ENCODE peak calls at places on chromosomes 6 and 20, in six cellular contexts. One of them, this sample, is unnamed.
A peak's percentile ranks its signal among the peaks of the same experiment; 100 is the strongest.

GRCh38 chr20:33693741-33694645 is 7.8 kb upstream of the E2F1 start:
- DNase-seq in pancreas: no peak
- DNase-seq in fibroblast of mammary gland: no peak
- DNase-seq in kidney: no peak
- DNase-seq in fibroblast of villous mesenchyme: no peak
- DNase-seq in fibroblast of pulmonary artery: no peak
- DNase-seq in this sample: no peak

GRCh38 chr20:8461186-8461585 is 329.1 kb downstream of the PLCB1 start:
- DNase-seq in pancreas: no peak
- DNase-seq in fibroblast of mammary gland: no peak
- DNase-seq in kidney: no peak
- DNase-seq in fibroblast of villous mesenchyme: no peak
- DNase-seq in fibroblast of pulmonary artery: no peak
- DNase-seq in this sample: no peak

GRCh38 chr6:24996145-24996836 is 60.5 kb upstream of the RIPOR2 start:
- DNase-seq in pancreas: no peak
- DNase-seq in fibroblast of mammary gland: no peak
- DNase-seq in kidney: no peak
- DNase-seq in fibroblast of villous mesenchyme: no peak
- DNase-seq in fibroblast of pulmonary artery: no peak
- DNase-seq in this sample: no peak

GRCh38 chr20:44702776-44703175 is 12.4 kb upstream of the CCN5 start:
- DNase-seq in pancreas: peak; percentile 25
- DNase-seq in fibroblast of mammary gland: peak; percentile 98
- DNase-seq in kidney: peak; percentile 93
- DNase-seq in fibroblast of villous mesenchyme: peak; percentile 98
- DNase-seq in fibroblast of pulmonary artery: peak; percentile 95
- DNase-seq in this sample: peak; percentile 95

GRCh38 chr20:62832951-62833391 is 16.1 kb downstream of the COL9A3 start:
- DNase-seq in pancreas: no peak
- DNase-seq in fibroblast of mammary gland: no peak
- DNase-seq in kidney: peak; percentile 79
- DNase-seq in fibroblast of villous mesenchyme: no peak
- DNase-seq in fibroblast of pulmonary artery: no peak
- DNase-seq in this sample: no peak

GRCh38 chr20:1005452-1006027 is 3.4 kb upstream of the RSPO4 start:
- DNase-seq in pancreas: peak; percentile 9
- DNase-seq in fibroblast of mammary gland: peak; percentile 24
- DNase-seq in kidney: no peak
- DNase-seq in fibroblast of villous mesenchyme: peak; percentile 8
- DNase-seq in fibroblast of pulmonary artery: peak; percentile 26
- DNase-seq in this sample: no peak

GRCh38 chr6:89483111-89483720 is 50.3 kb downstream of the ANKRD6 start:
- DNase-seq in pancreas: peak; percentile 11
- DNase-seq in fibroblast of mammary gland: no peak
- DNase-seq in kidney: no peak
- DNase-seq in fibroblast of villous mesenchyme: no peak
- DNase-seq in fibroblast of pulmonary artery: peak; percentile 11
- DNase-seq in this sample: no peak

GRCh38 chr20:3072530-3073250 is 1.3 kb downstream of the OXT start:
- DNase-seq in pancreas: no peak
- DNase-seq in fibroblast of mammary gland: no peak
- DNase-seq in kidney: peak; percentile 68
- DNase-seq in fibroblast of villous mesenchyme: no peak
- DNase-seq in fibroblast of pulmonary artery: no peak
- DNase-seq in this sample: no peak

GRCh38 chr20:10621159-10621558 is 52.6 kb downstream of the JAG1 start:
- DNase-seq in pancreas: no peak
- DNase-seq in fibroblast of mammary gland: no peak
- DNase-seq in kidney: no peak
- DNase-seq in fibroblast of villous mesenchyme: no peak
- DNase-seq in fibroblast of pulmonary artery: no peak
- DNase-seq in this sample: no peak

GRCh38 chr20:10625641-10626040 is 48.2 kb downstream of the JAG1 start:
- DNase-seq in pancreas: no peak
- DNase-seq in fibroblast of mammary gland: no peak
- DNase-seq in kidney: no peak
- DNase-seq in fibroblast of villous mesenchyme: peak; percentile 44
- DNase-seq in fibroblast of pulmonary artery: no peak
- DNase-seq in this sample: no peak

GRCh38 chr20:10619427-10619826 is 54.4 kb downstream of the JAG1 start:
- DNase-seq in pancreas: no peak
- DNase-seq in fibroblast of mammary gland: peak; percentile 97
- DNase-seq in kidney: no peak
- DNase-seq in fibroblast of villous mesenchyme: peak; percentile 96
- DNase-seq in fibroblast of pulmonary artery: peak; percentile 91
- DNase-seq in this sample: peak; percentile 93

GRCh38 chr20:10626896-10627295 is 46.9 kb downstream of the JAG1 start:
- DNase-seq in pancreas: no peak
- DNase-seq in fibroblast of mammary gland: peak; percentile 59
- DNase-seq in kidney: no peak
- DNase-seq in fibroblast of villous mesenchyme: no peak
- DNase-seq in fibroblast of pulmonary artery: peak; percentile 82
- DNase-seq in this sample: no peak

GRCh38 chr20:10622657-10623418 is 51.0 kb downstream of the JAG1 start:
- DNase-seq in pancreas: no peak
- DNase-seq in fibroblast of mammary gland: peak; percentile 83
- DNase-seq in kidney: peak; percentile 52
- DNase-seq in fibroblast of villous mesenchyme: peak; percentile 87
- DNase-seq in fibroblast of pulmonary artery: peak; percentile 77
- DNase-seq in this sample: peak; percentile 83
- H3K4me3 ChIP-seq in pancreas: no peak overlapping the region
- H3K4me3 ChIP-seq in fibroblast of mammary gland: no peak overlapping the region
- H3K4me3 ChIP-seq in kidney: no peak overlapping the region
- H3K4me3 ChIP-seq in fibroblast of villous mesenchyme: peak overlapping the region; percentile 33
- H3K4me3 ChIP-seq in fibroblast of pulmonary artery: peak overlapping the region; percentile 33
- H3K4me3 ChIP-seq in this sample: no peak overlapping the region

DNA sequence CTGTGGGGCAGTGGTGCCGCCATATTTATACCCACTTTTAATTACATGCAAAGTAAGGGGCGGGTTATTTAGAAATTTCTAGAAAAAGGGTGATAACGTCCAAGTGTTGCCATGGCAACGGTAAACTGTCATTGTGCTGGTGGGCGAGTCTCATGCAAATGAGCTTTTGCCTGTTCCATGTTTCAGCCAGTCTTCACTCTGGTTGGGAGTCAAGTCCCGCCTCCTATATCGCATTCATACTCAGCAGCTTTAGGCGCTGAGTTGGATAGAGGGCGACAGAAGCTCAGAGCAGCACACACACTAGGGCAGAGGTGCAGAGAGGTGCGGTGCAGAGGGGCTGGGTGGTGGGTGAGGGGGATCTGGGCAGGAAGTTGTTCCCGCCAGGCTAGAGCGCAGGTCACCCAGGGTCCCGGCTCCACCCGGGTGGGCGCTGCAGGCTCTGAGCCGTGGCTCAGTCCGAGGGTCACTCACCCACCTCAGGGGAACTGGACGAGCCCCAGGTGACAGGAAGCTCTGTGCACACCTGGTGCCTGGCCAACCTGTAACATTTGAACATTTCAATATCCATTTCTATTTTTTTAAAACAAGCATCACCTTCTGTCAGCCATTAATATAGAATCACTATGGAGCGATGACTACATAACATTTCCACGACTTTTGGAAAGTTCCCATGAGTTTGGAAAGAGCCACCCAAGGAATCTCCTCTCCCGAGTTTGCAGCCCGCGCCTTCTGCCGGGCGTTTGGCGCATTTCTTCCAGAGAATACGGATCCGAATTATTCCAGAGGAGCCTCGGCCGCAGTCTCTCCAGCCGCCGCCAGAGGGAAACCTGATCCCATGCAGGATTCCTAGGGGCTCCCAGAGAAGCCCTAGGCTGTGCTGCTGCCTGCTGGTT is 89.1 kb upstream of the PHACTR3 start:
- DNase-seq in pancreas: peak; percentile 57
- DNase-seq in fibroblast of mammary gland: peak; percentile 52
- DNase-seq in kidney: peak; percentile 87
- DNase-seq in fibroblast of villous mesenchyme: peak; percentile 47
- DNase-seq in fibroblast of pulmonary artery: peak; percentile 52
- DNase-seq in this sample: peak; percentile 38
- TF ChIP-seq CTCF in pancreas: peak; percentile 88
- TF ChIP-seq CTCF in fibroblast of mammary gland: peak; percentile 76
- TF ChIP-seq CTCF in kidney: peak; percentile 66
- TF ChIP-seq CTCF in fibroblast of villous mesenchyme: peak; percentile 80
- TF ChIP-seq CTCF in fibroblast of pulmonary artery: peak; percentile 72
- TF ChIP-seq CTCF in this sample: peak; percentile 82

DNA sequence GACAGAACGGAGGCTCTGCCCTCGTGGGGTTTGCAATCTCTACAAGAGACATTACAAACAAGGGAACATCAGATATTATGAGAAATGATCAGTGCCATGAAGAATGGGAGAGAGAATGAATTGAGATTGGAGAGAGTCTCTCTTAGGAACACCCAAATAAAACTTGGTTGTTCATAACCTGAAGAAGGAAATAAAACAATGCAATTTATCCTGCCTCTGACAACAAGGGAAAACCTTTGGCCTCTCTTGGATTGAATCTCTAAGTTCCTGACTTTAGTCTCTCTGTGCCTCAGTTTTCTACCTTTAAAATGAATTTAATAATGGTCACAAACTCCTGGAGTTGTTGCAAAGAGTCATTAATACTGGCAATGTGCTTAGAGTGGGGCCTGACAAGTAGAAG is 21.1 kb downstream of the PLEKHG1 start:
- DNase-seq in pancreas: no peak
- DNase-seq in fibroblast of mammary gland: no peak
- DNase-seq in kidney: no peak
- DNase-seq in fibroblast of villous mesenchyme: no peak
- DNase-seq in fibroblast of pulmonary artery: no peak
- DNase-seq in this sample: no peak
- H3K4me3 ChIP-seq in pancreas: no peak overlapping the region
- H3K4me3 ChIP-seq in fibroblast of mammary gland: no peak overlapping the region
- H3K4me3 ChIP-seq in kidney: no peak overlapping the region
- H3K4me3 ChIP-seq in fibroblast of villous mesenchyme: no peak overlapping the region
- H3K4me3 ChIP-seq in fibroblast of pulmonary artery: no peak overlapping the region
- H3K4me3 ChIP-seq in this sample: no peak overlapping the region

GRCh38 chr6:32195652-32195901 is 3.1 kb upstream of the GPSM3 start:
- DNase-seq in pancreas: peak; percentile 100
- DNase-seq in fibroblast of mammary gland: peak; percentile 99
- DNase-seq in kidney: peak; percentile 100
- DNase-seq in fibroblast of villous mesenchyme: peak; percentile 100
- DNase-seq in fibroblast of pulmonary artery: peak; percentile 100
- DNase-seq in this sample: peak; percentile 100
- TF ChIP-seq CTCF in pancreas: peak; percentile 45
- TF ChIP-seq CTCF in fibroblast of mammary gland: peak; percentile 31
- TF ChIP-seq CTCF in kidney: peak; percentile 2
- TF ChIP-seq CTCF in fibroblast of villous mesenchyme: peak; percentile 53
- TF ChIP-seq CTCF in fibroblast of pulmonary artery: peak; percentile 34
- TF ChIP-seq CTCF in this sample: peak; percentile 54

GRCh38 chr6:26185004-26185403 is 97.8 kb downstream of the HFE start:
- DNase-seq in pancreas: no peak
- DNase-seq in fibroblast of mammary gland: no peak
- DNase-seq in kidney: no peak
- DNase-seq in fibroblast of villous mesenchyme: no peak
- DNase-seq in fibroblast of pulmonary artery: no peak
- DNase-seq in this sample: no peak
- H3K4me3 ChIP-seq in pancreas: no peak overlapping the region
- H3K4me3 ChIP-seq in fibroblast of mammary gland: no peak overlapping the region
- H3K4me3 ChIP-seq in kidney: no peak overlapping the region
- H3K4me3 ChIP-seq in fibroblast of villous mesenchyme: no peak overlapping the region
- H3K4me3 ChIP-seq in fibroblast of pulmonary artery: no peak overlapping the region
- H3K4me3 ChIP-seq in this sample: no peak overlapping the region

This sample was measured in astrocyte of the spinal cord.